ENCODE peak calls at places on chromosomes 3 and 15, in ten cellular contexts. J is suprapubic skin, Y is transverse colon, C is HepG2, F is SK-N-SH, X is HCT116, T is GM23338, G is Panc1, Q is prostate gland, U is K562. P is an unnamed sample. For H3K4me1, the result is how much of the 10 kb centered on the place peaks cover.

GRCh38 chr15:81155375-81156218 is 21.5 kb downstream of the CFAP161 start:
- DNase-seq in J (no peak), Y (peak), C (peak), F (peak), X (peak), T (peak), G (peak), Q (peak), U (peak), P (no peak)

GRCh38 chr3:53227993-53228885 is 27.6 kb downstream of the TKT start:
- DNase-seq in J (no peak), Y (no peak), C (no peak), F (peak), X (no peak), T (no peak), G (no peak), Q (no peak), U (no peak), P (no peak)

GRCh38 chr3:17942856-17943255 is 200.4 kb upstream of the TBC1D5 start:
- DNase-seq in J (no peak), Y (no peak), C (no peak), F (no peak), X (no peak), T (no peak), G (no peak), Q (no peak), U (no peak), P (no peak)

GRCh38 chr3:48445277-48445882 is 1.2 kb upstream of the ATRIP start:
- DNase-seq in J (no peak), Y (no peak), C (no peak), F (no peak), X (no peak), T (no peak), G (no peak), Q (no peak), U (no peak), P (no peak)

GRCh38 chr3:89932882-89933281 is 825.5 kb downstream of the EPHA3 start:
- DNase-seq in J (no peak), Y (no peak), C (no peak), F (no peak), X (no peak), T (no peak), G (no peak), Q (no peak), U (no peak), P (no peak)

GRCh38 chr15:68412218-68412617 is 19.7 kb downstream of the ITGA11 start:
- DNase-seq in J (peak), Y (no peak), C (no peak), F (no peak), X (no peak), T (no peak), G (no peak), Q (no peak), U (no peak), P (peak)

GRCh38 chr3:33152363-33153360 is 38.8 kb downstream of the CRTAP start:
- DNase-seq in J (no peak), Y (no peak), C (no peak), F (no peak), X (no peak), T (no peak), G (no peak), Q (no peak), U (no peak), P (no peak)

GRCh38 chr15:38254065-38254883 is 1.6 kb downstream of the SPRED1 start:
- DNase-seq in J (no peak), Y (peak), C (peak), F (peak), X (peak), T (no peak), G (peak), Q (peak), U (peak), P (no peak)

GRCh38 chr15:32905481-32905880 is 187.7 kb downstream of the GREM1 start:
- DNase-seq in J (no peak), Y (no peak), C (no peak), F (no peak), X (no peak), T (no peak), G (peak), Q (no peak), U (no peak), P (no peak)

GRCh38 chr15:51982013-51982769 is 10.6 kb upstream of the LEO1 start:
- DNase-seq in J (no peak), Y (no peak), C (peak), F (peak), X (peak), T (peak), G (peak), Q (peak), U (peak), P (no peak)

GRCh38 chr15:25987638-25988037 is 124.5 kb upstream of the ATP10A start:
- DNase-seq in J (no peak), Y (no peak), C (no peak), F (no peak), X (no peak), T (no peak), G (no peak), Q (no peak), U (no peak), P (peak)

GRCh38 chr15:71195242-71195641 is 80.0 kb downstream of the THSD4 start:
- DNase-seq in J (no peak), Y (no peak), C (no peak), F (no peak), X (peak), T (peak), G (no peak), Q (no peak), U (peak), P (no peak)

GRCh38 chr3:63565220-63565619 is 87.3 kb upstream of the SNTN start:
- DNase-seq in J (no peak), Y (no peak), C (no peak), F (no peak), X (no peak), T (peak), G (no peak), Q (no peak), U (no peak), P (no peak)

GRCh38 chr3:126521122-126521891 is 2.6 kb upstream of the CHST13 start:
- DNase-seq in J (no peak), Y (no peak), C (no peak), F (no peak), X (no peak), T (no peak), G (no peak), Q (no peak), U (no peak), P (no peak)

GRCh38 chr3:4350789-4351163 is 47.6 kb downstream of the SETMAR start:
- DNase-seq in J (no peak), Y (peak), C (peak), F (peak), X (peak), T (peak), G (peak), Q (peak), U (peak), P (no peak)

GRCh38 chr3:135918600-135918999 is 46.9 kb upstream of the PPP2R3A start:
- DNase-seq in J (no peak), Y (no peak), C (peak), F (peak), X (peak), T (peak), G (no peak), Q (no peak), U (peak), P (no peak)

GRCh38 chr3:27578032-27578431 is 93.8 kb upstream of the SLC4A7 start:
- DNase-seq in J (no peak), Y (no peak), C (no peak), F (no peak), X (no peak), T (no peak), G (no peak), Q (no peak), U (no peak), P (no peak)

GRCh38 chr3:54517424-54517823 is 395.1 kb downstream of the CACNA2D3 start:
- DNase-seq in J (no peak), Y (no peak), C (no peak), F (no peak), X (no peak), T (no peak), G (no peak), Q (no peak), U (no peak), P (peak)

GRCh38 chr15:40040293-40040635 is 1.3 kb upstream of the SRP14 start:
- DNase-seq in J (no peak), Y (no peak), C (no peak), F (no peak), X (no peak), T (no peak), G (no peak), Q (no peak), U (no peak), P (peak)

GRCh38 chr3:151276038-151277027 is 2.0 kb downstream of the P2RY14 start:
- DNase-seq in J (no peak), Y (no peak), C (no peak), F (no peak), X (no peak), T (no peak), G (no peak), Q (no peak), U (no peak), P (no peak)

GRCh38 chr15:85298941-85299340 is 81.5 kb upstream of the AKAP13 start:
- DNase-seq in J (no peak), Y (no peak), C (no peak), F (no peak), X (no peak), T (no peak), G (no peak), Q (no peak), U (no peak), P (no peak)

GRCh38 chr15:85298366-85298765 is 82.0 kb upstream of the AKAP13 start:
- DNase-seq in J (no peak), Y (no peak), C (no peak), F (no peak), X (no peak), T (no peak), G (no peak), Q (no peak), U (no peak), P (no peak)

GRCh38 chr15:85297537-85297936 is 82.9 kb upstream of the AKAP13 start:
- DNase-seq in J (no peak), Y (no peak), C (peak), F (no peak), X (no peak), T (no peak), G (no peak), Q (no peak), U (no peak), P (no peak)

GRCh38 chr15:85302271-85302670 is 78.1 kb upstream of the AKAP13 start:
- DNase-seq in J (no peak), Y (no peak), C (no peak), F (no peak), X (no peak), T (no peak), G (no peak), Q (no peak), U (no peak), P (no peak)

GRCh38 chr15:85296615-85297402 is 83.6 kb upstream of the AKAP13 start:
- DNase-seq in J (peak), Y (peak), C (peak), F (peak), X (peak), T (peak), G (peak), Q (peak), U (peak), P (no peak)
- TF ChIP-seq POLR2AphosphoS5 in J (no peak), Y (no peak), C (no peak), F (no peak), X (no peak), T (no peak), G (no peak), Q (peak), U (no peak), P (peak)

GRCh38 chr15:90205886-90206285 is 4.8 kb downstream of the SEMA4B start:
- DNase-seq in J (no peak), Y (no peak), C (no peak), F (no peak), X (no peak), T (no peak), G (no peak), Q (no peak), U (no peak), P (no peak)

GRCh38 chr15:90209591-90209990 is 8.5 kb downstream of the SEMA4B start:
- DNase-seq in J (no peak), Y (no peak), C (no peak), F (no peak), X (no peak), T (no peak), G (no peak), Q (no peak), U (no peak), P (no peak)

GRCh38 chr15:90208372-90208771 is 7.2 kb downstream of the SEMA4B start:
- DNase-seq in J (no peak), Y (no peak), C (no peak), F (no peak), X (no peak), T (no peak), G (no peak), Q (no peak), U (no peak), P (no peak)

GRCh38 chr15:90205050-90205848 is 4.1 kb downstream of the SEMA4B start:
- DNase-seq in J (no peak), Y (no peak), C (no peak), F (peak), X (no peak), T (no peak), G (no peak), Q (no peak), U (no peak), P (no peak)

DNA sequence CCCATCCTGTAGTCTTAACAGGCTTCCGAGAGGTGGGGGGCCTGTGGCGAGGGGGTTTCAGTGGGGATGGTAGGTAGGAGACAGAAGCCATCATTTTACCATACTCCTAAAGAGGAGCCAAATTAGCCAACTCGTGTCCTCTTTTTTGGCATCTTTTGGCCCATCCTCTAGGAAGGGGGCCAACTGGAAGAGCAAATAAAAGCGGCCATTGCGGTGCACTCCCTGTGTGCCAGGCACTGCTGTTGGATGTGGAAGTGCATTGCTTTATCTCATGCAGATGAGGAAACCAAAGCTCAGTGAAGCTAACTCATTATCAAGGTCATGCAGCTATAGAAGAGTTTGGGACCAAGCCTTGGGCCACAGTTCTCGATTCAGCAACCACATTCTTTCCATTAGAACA is 6.1 kb downstream of the SEMA4B start:
- DNase-seq in J (no peak), Y (no peak), C (no peak), F (no peak), X (no peak), T (no peak), G (no peak), Q (no peak), U (no peak), P (no peak)
- H3K4me1 ChIP-seq in J (half or more), Y (under half), C (under half), F (under half), X (half or more), T (under half), G (half or more), Q (under half), U (under half), P (half or more)

DNA sequence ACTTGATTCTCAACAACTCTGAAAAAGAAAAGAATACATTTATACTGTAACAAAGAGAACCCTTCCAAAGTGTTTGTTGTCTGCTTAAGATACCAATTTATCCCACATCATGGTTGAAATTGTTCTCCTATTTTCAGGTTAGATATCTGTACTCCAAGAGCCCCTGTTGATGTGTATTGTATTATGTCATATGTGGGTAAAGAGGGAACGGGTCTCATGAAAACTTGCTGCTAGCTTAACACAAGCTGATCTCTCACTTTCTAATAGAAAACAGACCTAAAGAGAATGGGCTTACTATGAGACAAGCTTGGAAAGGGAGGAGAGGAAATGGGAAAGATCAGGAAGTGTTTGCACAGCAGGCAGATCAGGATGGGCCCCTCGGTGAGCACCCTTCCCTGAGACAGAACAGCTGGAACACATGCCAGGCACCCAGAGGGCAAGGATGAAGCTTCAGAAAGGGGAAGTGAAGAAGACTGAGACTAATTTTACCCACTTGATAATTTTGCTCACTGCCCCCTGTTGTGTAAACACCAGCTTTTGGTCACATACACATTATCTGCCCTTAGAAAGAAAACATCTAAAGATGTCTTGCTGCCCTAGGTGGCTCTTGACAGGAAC is 747.9 kb upstream of the CCDC54 start:
- DNase-seq in J (no peak), Y (no peak), C (no peak), F (no peak), X (no peak), T (no peak), G (no peak), Q (no peak), U (no peak), P (no peak)
- TF ChIP-seq POLR2AphosphoS5 in J (no peak), Y (no peak), C (no peak), F (no peak), X (no peak), T (no peak), G (no peak), Q (no peak), U (no peak), P (no peak)

GRCh38 chr3:138082085-138082991 is 33.1 kb downstream of the DZIP1L start:
- DNase-seq in J (no peak), Y (no peak), C (peak), F (no peak), X (peak), T (no peak), G (no peak), Q (peak), U (no peak), P (peak)
- H3K4me1 ChIP-seq in J (under half), Y (under half), C (under half), F (under half), X (under half), T (under half), G (under half), Q (under half), U (under half), P (under half)